ENCODE peak calls at places on chromosome 1, in five cellular contexts. F is T-helper 2 cell; H is A673; Q is T1000; L is activated T-cell treated with anti-CD3 and anti-CD28 coated beads, Interleukin-2, amount 50 U/mL, for 72 hours. X is an unnamed sample.

GRCh38 chr1:180973360-180973759 is 49.3 kb downstream of the STX6 start:
- DNase-seq in F (no peak), H (no peak), Q (no peak), L (no peak), X (no peak)

GRCh38 chr1:206001476-206001888 is 1.7 kb downstream of the RAB7B start:
- DNase-seq in F (peak), H (peak), Q (peak), L (peak), X (peak)

GRCh38 chr1:47990286-47990685 is 6.9 kb downstream of the TRABD2B start:
- DNase-seq in F (no peak), H (no peak), Q (no peak), L (no peak), X (no peak)

GRCh38 chr1:26351591-26352337 is 2.2 kb downstream of the CRYBG2 start:
- DNase-seq in F (no peak), H (no peak), Q (no peak), L (no peak), X (no peak)

GRCh38 chr1:204207136-204207616 is 6.6 kb downstream of the GOLT1A start:
- DNase-seq in F (peak), H (peak), Q (peak), L (peak), X (no peak)

GRCh38 chr1:235295902-235296350 is 32.1 kb downstream of the ARID4B start:
- DNase-seq in F (no peak), H (no peak), Q (no peak), L (no peak), X (peak)

GRCh38 chr1:68227598-68227997 is 4.7 kb downstream of the WLS start:
- DNase-seq in F (no peak), H (no peak), Q (no peak), L (no peak), X (no peak)

GRCh38 chr1:15803380-15803779 is 4.1 kb downstream of the UQCRHL start:
- DNase-seq in F (no peak), H (peak), Q (no peak), L (peak), X (no peak)

GRCh38 chr1:65431111-65431705 is 10.7 kb downstream of the LEPR start:
- DNase-seq in F (no peak), H (peak), Q (no peak), L (no peak), X (peak)

GRCh38 chr1:98500324-98500723 is 161.2 kb upstream of the SNX7 start:
- DNase-seq in F (no peak), H (no peak), Q (no peak), L (no peak), X (no peak)

GRCh38 chr1:215082532-215083407 is at the start of gene KCNK2:
- DNase-seq in F (no peak), H (peak), Q (no peak), L (no peak), X (no peak)

GRCh38 chr1:211606327-211606913 is 27.5 kb upstream of the SLC30A1 start:
- DNase-seq in F (no peak), H (no peak), Q (no peak), L (peak), X (no peak)

GRCh38 chr1:167629681-167630567 is at the start of gene RCSD1:
- DNase-seq in F (peak), H (no peak), Q (no peak), L (peak), X (no peak)

GRCh38 chr1:160112370-160112769 is 3.2 kb upstream of the ATP1A2 start:
- DNase-seq in F (no peak), H (no peak), Q (no peak), L (no peak), X (no peak)

GRCh38 chr1:160838876-160839275 is 23.8 kb downstream of the CD244 start:
- DNase-seq in F (no peak), H (no peak), Q (no peak), L (peak), X (no peak)

GRCh38 chr1:147723691-147724323 is 36.6 kb downstream of the GJA5 start:
- DNase-seq in F (no peak), H (peak), Q (no peak), L (peak), X (no peak)

GRCh38 chr1:239367417-239367816 is 19.0 kb upstream of the CHRM3 start:
- DNase-seq in F (no peak), H (no peak), Q (no peak), L (no peak), X (no peak)

GRCh38 chr1:228989992-228990827 is 254.9 kb downstream of the RHOU start:
- DNase-seq in F (no peak), H (no peak), Q (no peak), L (no peak), X (no peak)

GRCh38 chr1:145796753-145797152 is 27.1 kb downstream of the RNF115 start:
- DNase-seq in F (no peak), H (no peak), Q (no peak), L (no peak), X (no peak)

GRCh38 chr1:39076127-39076798 is 50.1 kb downstream of the NDUFS5 start:
- DNase-seq in F (no peak), H (no peak), Q (no peak), L (no peak), X (no peak)

X was measured in smooth muscle cell of the brain vasculature.